ENCODE peak calls at places on chromosome 10, in five cellular contexts. One of them, this sample, is unnamed.

GRCh38 chr10:109328001-109328400 is 595.3 kb downstream of the XPNPEP1 start:
- DNase-seq in MCF 10A: no peak
- DNase-seq in left cardiac atrium: no peak
- DNase-seq in ACHN: no peak
- DNase-seq in activated CD8-positive, alpha-beta memory T cell treated with anti-CD3 and anti-CD28 coated beads for 48 hours: no peak
- DNase-seq in this sample: no peak

GRCh38 chr10:30863516-30864210 is 168.0 kb downstream of the ZNF438 start:
- DNase-seq in MCF 10A: no peak
- DNase-seq in ACHN: no peak
- DNase-seq in left cardiac atrium: no peak
- DNase-seq in activated CD8-positive, alpha-beta memory T cell treated with anti-CD3 and anti-CD28 coated beads for 48 hours: no peak
- DNase-seq in this sample: no peak

GRCh38 chr10:119104653-119105024 is 726 bp downstream of the DENND10 start:
- DNase-seq in MCF 10A: peak; percentile 25
- DNase-seq in ACHN: no peak
- DNase-seq in left cardiac atrium: peak; percentile 30
- DNase-seq in activated CD8-positive, alpha-beta memory T cell treated with anti-CD3 and anti-CD28 coated beads for 48 hours: no peak
- DNase-seq in this sample: no peak

GRCh38 chr10:49282879-49283321 is 16.1 kb upstream of the C10orf71 start:
- DNase-seq in MCF 10A: peak; percentile 4
- DNase-seq in activated CD8-positive, alpha-beta memory T cell treated with anti-CD3 and anti-CD28 coated beads for 48 hours: no peak
- DNase-seq in ACHN: no peak
- DNase-seq in left cardiac atrium: no peak
- DNase-seq in this sample: no peak

GRCh38 chr10:47405829-47406547 is 21.9 kb upstream of the ZNF488 start:
- DNase-seq in activated CD8-positive, alpha-beta memory T cell treated with anti-CD3 and anti-CD28 coated beads for 48 hours: no peak
- DNase-seq in left cardiac atrium: no peak
- DNase-seq in ACHN: peak; percentile 38
- DNase-seq in MCF 10A: peak; percentile 57
- DNase-seq in this sample: no peak

GRCh38 chr10:129921065-129921670 is 42.9 kb downstream of the EBF3 start:
- DNase-seq in left cardiac atrium: peak; percentile 5
- DNase-seq in MCF 10A: no peak
- DNase-seq in activated CD8-positive, alpha-beta memory T cell treated with anti-CD3 and anti-CD28 coated beads for 48 hours: no peak
- DNase-seq in ACHN: no peak
- DNase-seq in this sample: no peak

GRCh38 chr10:96608815-96609214 is 22.0 kb upstream of the TM9SF3 start:
- DNase-seq in ACHN: no peak
- DNase-seq in MCF 10A: no peak
- DNase-seq in activated CD8-positive, alpha-beta memory T cell treated with anti-CD3 and anti-CD28 coated beads for 48 hours: no peak
- DNase-seq in left cardiac atrium: no peak
- DNase-seq in this sample: no peak

GRCh38 chr10:25493122-25493893 is 318.5 kb downstream of the GPR158 start:
- DNase-seq in left cardiac atrium: no peak
- DNase-seq in ACHN: no peak
- DNase-seq in MCF 10A: peak; percentile 80
- DNase-seq in activated CD8-positive, alpha-beta memory T cell treated with anti-CD3 and anti-CD28 coated beads for 48 hours: no peak
- DNase-seq in this sample: no peak